ENCODE peak calls at places on chromosomes 12 and 14, in four cellular contexts. One of them, this sample, is unnamed. For H3K27me3, the result is how much of the 10 kb centered on the place peaks cover.

GRCh38 chr12:12872139-12872933 is 19.0 kb upstream of the GPRC5A start:
- DNase-seq in stomach: peak
- DNase-seq in testis: no peak
- DNase-seq in transverse colon: peak
- DNase-seq in this sample: no peak

GRCh38 chr12:43540474-43540873 is 11.5 kb downstream of the ADAMTS20 start:
- DNase-seq in stomach: no peak
- DNase-seq in testis: no peak
- DNase-seq in transverse colon: no peak
- DNase-seq in this sample: no peak

GRCh38 chr12:41998451-41998850 is 146.2 kb downstream of the GXYLT1 start:
- DNase-seq in stomach: no peak
- DNase-seq in testis: no peak
- DNase-seq in transverse colon: no peak
- DNase-seq in this sample: no peak

GRCh38 chr12:16187684-16188083 is 89.8 kb downstream of the SLC15A5 start:
- DNase-seq in stomach: no peak
- DNase-seq in testis: no peak
- DNase-seq in transverse colon: no peak
- DNase-seq in this sample: no peak

GRCh38 chr12:1793426-1794210 is 26.7 kb upstream of the LRTM2 start:
- DNase-seq in stomach: no peak
- DNase-seq in testis: no peak
- DNase-seq in transverse colon: no peak
- DNase-seq in this sample: no peak

GRCh38 chr12:65699251-65699650 is 125.0 kb upstream of the HMGA2 start:
- DNase-seq in stomach: no peak
- DNase-seq in testis: no peak
- DNase-seq in transverse colon: no peak
- DNase-seq in this sample: no peak

GRCh38 chr14:75718199-75718598 is 57.2 kb downstream of the TTLL5 start:
- DNase-seq in stomach: no peak
- DNase-seq in testis: no peak
- DNase-seq in transverse colon: no peak
- DNase-seq in this sample: no peak

GRCh38 chr12:32240210-32240609 is 133.6 kb downstream of the BICD1 start:
- DNase-seq in stomach: no peak
- DNase-seq in testis: no peak
- DNase-seq in transverse colon: no peak
- DNase-seq in this sample: no peak

GRCh38 chr14:67269338-67270060 is 28.3 kb downstream of the PALS1 start:
- DNase-seq in stomach: no peak
- DNase-seq in testis: no peak
- DNase-seq in transverse colon: no peak
- DNase-seq in this sample: no peak

GRCh38 chr12:120157678-120158077 is 36.8 kb downstream of the GCN1 start:
- DNase-seq in stomach: no peak
- DNase-seq in testis: no peak
- DNase-seq in transverse colon: no peak
- DNase-seq in this sample: no peak

GRCh38 chr14:81459912-81460311 is 59.8 kb upstream of the STON2 start:
- DNase-seq in stomach: no peak
- DNase-seq in testis: no peak
- DNase-seq in transverse colon: no peak
- DNase-seq in this sample: no peak

GRCh38 chr14:93183596-93184317 is 940 bp downstream of the MOAP1 start:
- DNase-seq in stomach: no peak
- DNase-seq in testis: peak
- DNase-seq in transverse colon: peak
- DNase-seq in this sample: no peak

GRCh38 chr12:107349008-107349747 is 255.8 kb upstream of the CRY1 start:
- DNase-seq in stomach: no peak
- DNase-seq in testis: peak
- DNase-seq in transverse colon: peak
- DNase-seq in this sample: no peak

GRCh38 chr14:96225745-96226151 is 21.1 kb downstream of the BDKRB2 start:
- DNase-seq in stomach: no peak
- DNase-seq in testis: no peak
- DNase-seq in transverse colon: peak
- DNase-seq in this sample: no peak

GRCh38 chr14:101705733-101706508 is 55.6 kb upstream of the PPP2R5C start:
- DNase-seq in stomach: peak
- DNase-seq in testis: no peak
- DNase-seq in transverse colon: peak
- DNase-seq in this sample: peak

GRCh38 chr14:66514206-66514605 is 6.3 kb downstream of the GPHN start:
- DNase-seq in stomach: no peak
- DNase-seq in testis: no peak
- DNase-seq in transverse colon: no peak
- DNase-seq in this sample: no peak

GRCh38 chr12:116455540-116456306 is 103.5 kb upstream of the MAP1LC3B2 start:
- DNase-seq in stomach: peak
- DNase-seq in testis: peak
- DNase-seq in transverse colon: peak
- DNase-seq in this sample: no peak

GRCh38 chr12:47377414-47378221 is 297.9 kb upstream of the AMIGO2 start:
- DNase-seq in stomach: peak
- DNase-seq in testis: peak
- DNase-seq in transverse colon: peak
- DNase-seq in this sample: no peak

GRCh38 chr14:74909911-74910310 is 13.1 kb downstream of the RPS6KL1 start:
- DNase-seq in stomach: no peak
- DNase-seq in testis: no peak
- DNase-seq in transverse colon: no peak
- DNase-seq in this sample: no peak

GRCh38 chr12:1204581-1205121 is 213.6 kb downstream of the ERC1 start:
- DNase-seq in stomach: no peak
- DNase-seq in testis: no peak
- DNase-seq in transverse colon: no peak
- DNase-seq in this sample: no peak

GRCh38 chr14:101713641-101714349 is 47.7 kb upstream of the PPP2R5C start:
- DNase-seq in stomach: no peak
- DNase-seq in testis: no peak
- DNase-seq in transverse colon: no peak
- DNase-seq in this sample: no peak

GRCh38 chr12:116146386-116146785 is 131.1 kb downstream of the MED13L start:
- DNase-seq in stomach: no peak
- DNase-seq in testis: no peak
- DNase-seq in transverse colon: no peak
- DNase-seq in this sample: no peak

GRCh38 chr14:59406454-59407245 is 58.5 kb downstream of the GPR135 start:
- DNase-seq in stomach: no peak
- DNase-seq in testis: peak
- DNase-seq in transverse colon: no peak
- DNase-seq in this sample: no peak

GRCh38 chr14:59407246-59407615 is 57.9 kb downstream of the GPR135 start:
- DNase-seq in stomach: no peak
- DNase-seq in testis: no peak
- DNase-seq in transverse colon: no peak
- DNase-seq in this sample: no peak
- H3K27ac ChIP-seq in stomach: peak
- H3K27ac ChIP-seq in testis: peak
- H3K27ac ChIP-seq in transverse colon: peak
- H3K27ac ChIP-seq in this sample: no peak

GRCh38 chr14:69261761-69262331 is 1.9 kb downstream of the GALNT16 start:
- DNase-seq in stomach: no peak
- DNase-seq in testis: no peak
- DNase-seq in transverse colon: no peak
- DNase-seq in this sample: no peak

GRCh38 chr14:69259531-69260245 is at the start of gene GALNT16:
- DNase-seq in stomach: peak
- DNase-seq in testis: peak
- DNase-seq in transverse colon: peak
- DNase-seq in this sample: no peak

GRCh38 chr14:69260246-69260978 is 454 bp downstream of the GALNT16 start:
- DNase-seq in stomach: no peak
- DNase-seq in testis: no peak
- DNase-seq in transverse colon: no peak
- DNase-seq in this sample: no peak

GRCh38 chr14:69260979-69261605 is 1.1 kb downstream of the GALNT16 start:
- DNase-seq in stomach: peak
- DNase-seq in testis: peak
- DNase-seq in transverse colon: peak
- DNase-seq in this sample: no peak

GRCh38 chr14:69259176-69259530 is 805 bp upstream of the GALNT16 start:
- DNase-seq in stomach: no peak
- DNase-seq in testis: no peak
- DNase-seq in transverse colon: no peak
- DNase-seq in this sample: no peak
- H3K27me3 ChIP-seq in stomach: under half
- H3K27me3 ChIP-seq in testis: under half
- H3K27me3 ChIP-seq in transverse colon: half or more
- H3K27me3 ChIP-seq in this sample: half or more

DNA sequence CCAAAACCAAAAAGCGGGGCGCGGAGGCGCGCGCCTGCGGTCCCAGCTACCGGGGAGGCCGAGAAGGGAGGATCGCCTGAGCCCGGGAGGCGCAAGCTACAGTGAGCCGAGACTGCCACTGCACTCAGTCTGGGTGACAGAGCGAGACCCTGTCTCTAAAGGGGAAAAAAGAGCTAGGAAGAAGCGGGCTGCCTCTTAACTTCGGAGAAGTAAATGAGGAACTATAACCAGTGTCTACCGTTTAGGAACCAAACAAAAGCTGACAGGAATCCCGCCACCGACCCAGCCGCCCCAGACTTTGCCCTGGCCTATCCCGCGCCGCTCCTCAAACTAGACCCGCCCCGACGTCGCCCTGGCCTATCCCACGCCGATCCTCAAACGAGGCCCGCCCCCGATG is 611 bp upstream of the SIVA1 start:
- DNase-seq in stomach: no peak
- DNase-seq in testis: no peak
- DNase-seq in transverse colon: no peak
- DNase-seq in this sample: no peak
- H3K27ac ChIP-seq in stomach: peak
- H3K27ac ChIP-seq in testis: peak
- H3K27ac ChIP-seq in transverse colon: peak
- H3K27ac ChIP-seq in this sample: peak

DNA sequence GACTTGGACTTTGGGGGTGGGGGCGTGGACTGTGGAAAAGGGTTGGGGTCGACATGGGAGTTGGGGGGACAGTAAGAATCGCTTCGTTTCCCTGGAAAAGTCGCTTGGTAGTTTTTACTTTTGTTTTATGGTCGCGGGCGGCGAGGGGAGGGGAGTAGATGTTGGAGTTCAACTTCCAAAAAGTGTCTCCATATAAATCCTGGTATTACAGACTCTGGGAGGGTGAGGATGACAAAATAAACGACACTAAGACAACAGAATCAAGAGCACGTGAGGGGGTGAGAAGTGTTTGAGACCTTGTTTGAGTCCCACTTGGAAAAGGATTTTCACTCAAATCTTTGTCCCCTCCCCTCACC is 650 bp upstream of the BCL11B start:
- DNase-seq in stomach: no peak
- DNase-seq in testis: no peak
- DNase-seq in transverse colon: no peak
- DNase-seq in this sample: no peak
- H3K27me3 ChIP-seq in stomach: under half
- H3K27me3 ChIP-seq in testis: under half
- H3K27me3 ChIP-seq in transverse colon: half or more
- H3K27me3 ChIP-seq in this sample: under half

GRCh38 chr12:85588221-85588620 is 248.0 kb downstream of the RASSF9 start:
- DNase-seq in stomach: no peak
- DNase-seq in testis: no peak
- DNase-seq in transverse colon: no peak
- DNase-seq in this sample: no peak
- H3K27ac ChIP-seq in stomach: no peak
- H3K27ac ChIP-seq in testis: no peak
- H3K27ac ChIP-seq in transverse colon: no peak
- H3K27ac ChIP-seq in this sample: no peak

GRCh38 chr12:54544743-54545142 is 4.7 kb upstream of the PDE1B start:
- DNase-seq in stomach: no peak
- DNase-seq in testis: no peak
- DNase-seq in transverse colon: no peak
- DNase-seq in this sample: no peak

GRCh38 chr12:54549774-54550451 is 512 bp downstream of the PDE1B start:
- DNase-seq in stomach: no peak
- DNase-seq in testis: no peak
- DNase-seq in transverse colon: no peak
- DNase-seq in this sample: peak

DNA sequence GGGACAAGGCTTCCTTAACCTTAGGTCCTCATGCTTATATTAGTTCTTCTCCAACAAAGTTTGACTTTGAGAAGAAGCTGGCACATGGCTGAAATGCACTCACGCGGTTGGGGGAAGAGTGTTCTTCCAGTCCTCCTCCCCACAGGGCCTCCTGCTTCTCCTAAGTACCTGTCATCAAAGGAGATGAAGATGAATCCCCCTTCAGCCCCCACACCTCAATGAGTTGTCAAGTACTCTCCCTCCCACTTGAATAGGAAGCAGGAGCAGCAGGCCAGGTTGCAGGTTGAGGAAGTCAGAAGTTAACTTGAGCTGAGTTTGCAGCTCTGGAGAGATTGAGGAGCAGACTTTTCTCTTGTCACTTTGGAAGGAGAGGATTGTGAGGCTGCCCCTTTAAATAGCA is 2.9 kb upstream of the PDE1B start:
- DNase-seq in stomach: no peak
- DNase-seq in testis: no peak
- DNase-seq in transverse colon: no peak
- DNase-seq in this sample: no peak
- H3K27me3 ChIP-seq in stomach: under half
- H3K27me3 ChIP-seq in testis: under half
- H3K27me3 ChIP-seq in transverse colon: under half
- H3K27me3 ChIP-seq in this sample: under half

GRCh38 chr14:44898547-44898946 is 63.2 kb downstream of the KLHL28 start:
- DNase-seq in stomach: no peak
- DNase-seq in testis: no peak
- DNase-seq in transverse colon: no peak
- DNase-seq in this sample: no peak
- H3K27ac ChIP-seq in stomach: peak
- H3K27ac ChIP-seq in testis: peak
- H3K27ac ChIP-seq in transverse colon: peak
- H3K27ac ChIP-seq in this sample: no peak

GRCh38 chr14:56808314-56809201 is 1.7 kb downstream of the OTX2 start:
- DNase-seq in stomach: no peak
- DNase-seq in testis: no peak
- DNase-seq in transverse colon: no peak
- DNase-seq in this sample: no peak
- H3K27me3 ChIP-seq in stomach: half or more
- H3K27me3 ChIP-seq in testis: under half
- H3K27me3 ChIP-seq in transverse colon: half or more
- H3K27me3 ChIP-seq in this sample: half or more

GRCh38 chr12:46357438-46358324 is 14.9 kb downstream of the SLC38A2 start:
- DNase-seq in stomach: no peak
- DNase-seq in testis: no peak
- DNase-seq in transverse colon: no peak
- DNase-seq in this sample: no peak
- H3K27ac ChIP-seq in stomach: peak
- H3K27ac ChIP-seq in testis: no peak
- H3K27ac ChIP-seq in transverse colon: no peak
- H3K27ac ChIP-seq in this sample: no peak

This sample was measured in CD4-positive, alpha-beta T cell.